ENCODE peak calls at places on chromosomes 13 and 19, in seven cellular contexts. Y is heart right ventricle, S is dorsolateral prefrontal cortex, O is suprapubic skin, H is right atrium auricular region, N is OCI-LY7, I is mammary epithelial cell. D is an unnamed sample.
A peak's percentile ranks its signal among the peaks of the same experiment; 100 is the strongest.

GRCh38 chr19:50557009-50557613 is 11.1 kb downstream of the LRRC4B start:
- DNase-seq in S (no peak), I (no peak), H (no peak), N (no peak), O (no peak), Y (no peak), D (no peak)

GRCh38 chr19:47156861-47157454 is 26.3 kb downstream of the SAE1 start:
- DNase-seq in S (no peak), H (no peak), N (no peak), I (no peak), O (no peak), Y (no peak), D (no peak)

GRCh38 chr19:29673451-29674371 is 8.4 kb downstream of the PLEKHF1 start:
- DNase-seq in O (no peak), N (no peak), H (no peak), Y (no peak), S (no peak), I (no peak), D (no peak)

GRCh38 chr13:33454844-33455256 is 169.3 kb upstream of the STARD13 start:
- DNase-seq in O (no peak), S (no peak), Y (no peak), H (no peak), N (no peak), I (no peak), D (no peak)

GRCh38 chr19:4684312-4685095 is 14.4 kb upstream of the MYDGF start:
- DNase-seq in I (no peak), H (no peak), S (no peak), N (no peak), O (no peak), Y (no peak), D (no peak)

GRCh38 chr19:41801682-41802317 is 5.4 kb downstream of the CEACAM3 start:
- DNase-seq in S (no peak), I (no peak), N (no peak), Y (no peak), O (no peak), H (no peak), D (no peak)

GRCh38 chr13:40152145-40152544 is 496.7 kb downstream of the COG6 start:
- DNase-seq in N (no peak), H (no peak), Y (peak; percentile 13), O (no peak), I (peak; percentile 83), S (no peak), D (no peak)

GRCh38 chr19:41697198-41697855 is 9.3 kb upstream of the CEACAM7 start:
- DNase-seq in Y (no peak), S (no peak), O (peak; percentile 47), H (no peak), N (no peak), I (no peak), D (no peak)

GRCh38 chr19:49150106-49150943 is 4.9 kb downstream of the HRC start:
- DNase-seq in H (peak; percentile 83), I (peak; percentile 68), S (peak; percentile 85), Y (peak; percentile 87), N (peak; percentile 90), O (peak; percentile 91), D (peak; percentile 75)

GRCh38 chr13:108190897-108191296 is 24.4 kb downstream of the LIG4 start:
- DNase-seq in N (no peak), I (no peak), H (no peak), Y (no peak), O (no peak), S (no peak), D (no peak)

GRCh38 chr19:3450796-3451411 is 29.4 kb downstream of the SMIM24 start:
- DNase-seq in H (peak; percentile 97), I (peak; percentile 97), O (no peak), Y (peak; percentile 71), N (no peak), S (peak; percentile 69), D (peak; percentile 88)

GRCh38 chr19:29492761-29493160 is 33.0 kb upstream of the VSTM2B start:
- DNase-seq in H (no peak), O (no peak), I (no peak), Y (no peak), S (peak; percentile 32), N (no peak), D (no peak)

GRCh38 chr19:39499082-39499642 is 415 bp downstream of the DLL3 start:
- DNase-seq in O (no peak), N (peak; percentile 19), I (peak; percentile 17), Y (no peak), H (no peak), S (no peak), D (no peak)

GRCh38 chr13:86848716-86849115 is 822.5 kb upstream of the SLITRK5 start:
- DNase-seq in I (no peak), N (no peak), H (no peak), O (no peak), S (no peak), Y (no peak), D (no peak)

GRCh38 chr13:30020726-30021312 is 170.4 kb upstream of the UBL3 start:
- DNase-seq in I (peak; percentile 76), Y (no peak), O (no peak), S (no peak), N (no peak), H (no peak), D (peak; percentile 47)

GRCh38 chr19:45798995-45799517 is 6.4 kb upstream of the DMWD start:
- DNase-seq in Y (peak; percentile 60), I (peak; percentile 41), N (peak; percentile 70), S (peak; percentile 66), H (peak; percentile 71), O (no peak), D (peak; percentile 80)

GRCh38 chr13:67509039-67509438 is 278.9 kb upstream of the PCDH9 start:
- DNase-seq in I (no peak), H (no peak), N (no peak), S (no peak), Y (no peak), O (no peak), D (no peak)

GRCh38 chr13:37134411-37135041 is 29.1 kb upstream of the CSNK1A1L start:
- DNase-seq in Y (no peak), I (no peak), H (no peak), N (no peak), O (no peak), S (no peak), D (peak; percentile 17)

GRCh38 chr13:19587635-19588300 is 26.4 kb upstream of the TPTE2 start:
- DNase-seq in O (no peak), I (peak; percentile 35), N (peak; percentile 59), H (no peak), S (no peak), Y (peak; percentile 12), D (no peak)

GRCh38 chr19:13146763-13147563 is 3.2 kb downstream of the STX10 start:
- DNase-seq in H (no peak), N (no peak), S (no peak), O (no peak), Y (no peak), I (no peak), D (no peak)

GRCh38 chr19:2087621-2088100 is 8.5 kb downstream of the MOB3A start:
- DNase-seq in N (peak; percentile 92), Y (no peak), S (no peak), O (no peak), H (no peak), I (no peak), D (no peak)

GRCh38 chr13:110820311-110820710 is 94.6 kb downstream of the ANKRD10 start:
- DNase-seq in I (no peak), Y (no peak), H (no peak), N (no peak), O (no peak), S (no peak), D (no peak)

GRCh38 chr19:35940839-35941238 is 4.7 kb downstream of the LRFN3 start:
- DNase-seq in I (no peak), O (no peak), S (no peak), H (no peak), Y (no peak), N (no peak), D (no peak)

GRCh38 chr19:46489445-46490272 is 6.0 kb downstream of the PNMA8B start:
- DNase-seq in H (peak; percentile 77), S (peak; percentile 68), Y (peak; percentile 45), O (peak; percentile 83), I (no peak), N (no peak), D (peak; percentile 58)

GRCh38 chr19:2342656-2343288 is 14.3 kb downstream of the SPPL2B start:
- DNase-seq in O (no peak), I (no peak), H (no peak), S (no peak), Y (no peak), N (no peak), D (no peak)

DNA sequence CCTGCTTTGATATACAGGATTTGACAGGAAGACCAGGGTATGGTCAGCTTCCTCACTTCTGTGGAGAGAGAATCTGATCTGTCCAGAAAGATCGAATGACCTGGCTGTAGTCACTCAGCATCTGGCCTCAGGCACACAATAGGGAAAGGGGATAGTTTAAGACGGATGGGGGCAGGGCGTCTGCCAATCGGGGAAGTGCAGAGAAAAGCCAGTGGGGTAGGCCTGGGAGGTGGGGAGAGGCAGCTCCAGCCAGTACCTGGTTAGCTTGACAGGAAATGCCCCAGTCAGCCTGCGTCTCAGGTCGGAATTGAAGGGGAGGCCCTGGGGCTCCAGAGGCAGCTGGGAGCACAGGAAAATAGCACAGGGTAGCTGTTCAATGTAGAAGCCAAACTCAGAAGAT is 12.4 kb downstream of the ZNF444 start:
- DNase-seq in Y (no peak), N (no peak), O (no peak), H (no peak), S (no peak), I (no peak), D (no peak)
- H3K27ac ChIP-seq in Y (no peak overlapping the region), N (no peak overlapping the region), O (no peak overlapping the region), H (no peak overlapping the region), S (no peak overlapping the region), I (no peak overlapping the region), D (no peak overlapping the region)

DNA sequence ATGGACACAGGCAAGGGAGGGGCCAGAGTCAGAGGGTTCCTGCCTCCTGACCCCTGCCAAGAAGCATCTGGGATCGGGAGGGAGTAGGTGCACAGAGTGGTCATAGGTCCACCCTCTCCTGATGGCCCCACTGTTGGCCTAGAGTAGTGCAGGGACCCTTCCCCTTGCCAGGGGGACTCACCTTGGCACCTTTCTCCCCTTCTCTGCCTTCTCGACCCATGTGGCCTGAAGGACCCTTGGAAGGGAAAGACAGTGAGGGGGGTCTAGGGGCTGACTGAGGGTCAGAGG is 33.3 kb upstream of the OLFM2 start:
- DNase-seq in I (no peak), Y (no peak), O (no peak), S (no peak), N (no peak), H (no peak), D (no peak)
- H3K27ac ChIP-seq in I (no peak overlapping the region), Y (no peak overlapping the region), O (no peak overlapping the region), S (no peak overlapping the region), N (no peak overlapping the region), H (no peak overlapping the region), D (no peak overlapping the region)

DNA sequence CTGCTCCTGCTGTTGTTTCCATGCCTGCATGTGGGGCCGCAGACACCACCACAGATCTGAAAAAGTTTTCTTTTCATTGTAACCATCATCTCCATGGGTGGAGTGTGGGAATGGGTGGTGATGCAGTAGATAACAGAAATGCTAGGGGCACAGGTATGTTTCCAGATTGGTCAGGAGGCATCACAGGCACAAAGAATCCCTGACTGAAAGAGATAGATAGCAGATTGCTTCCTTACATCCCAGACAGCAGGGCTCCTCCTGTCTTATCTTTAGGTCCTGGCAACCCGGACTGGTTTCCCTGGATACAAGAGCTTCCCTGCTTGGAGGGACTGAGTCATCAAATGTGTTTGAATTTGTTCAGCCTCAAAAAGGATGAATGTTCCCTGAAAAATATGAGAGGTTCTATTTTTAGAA is 1937.6 kb downstream of the PCDH9 start:
- DNase-seq in Y (no peak), H (no peak), N (no peak), O (no peak), I (no peak), S (peak; percentile 58), D (no peak)
- H3K27ac ChIP-seq in Y (no peak overlapping the region), H (no peak overlapping the region), N (no peak overlapping the region), O (no peak overlapping the region), I (no peak overlapping the region), S (no peak overlapping the region), D (no peak overlapping the region)

GRCh38 chr19:18460313-18460712 is 22.4 kb upstream of the ISYNA1 start:
- DNase-seq in I (peak; percentile 65), N (no peak), S (no peak), Y (peak; percentile 46), H (peak; percentile 87), O (no peak), D (peak; percentile 79)
- H3K27ac ChIP-seq in I (peak overlapping the region; percentile 52), N (no peak overlapping the region), S (no peak overlapping the region), Y (peak overlapping the region; percentile 79), H (peak overlapping the region; percentile 85), O (peak overlapping the region; percentile 82), D (peak overlapping the region; percentile 86)